ENCODE peak calls at places on chromosomes 3 and 15, in eight cellular contexts. X is fibroblast of mammary gland; C is hypothalamus; S is GM06990; M is DMS79 treated with DMSO at 0.1 percent for 48 hours; U is upper lobe of right lung; Q is uterus; H is stimulated activated CD8-positive, alpha-beta memory T cell treated with anti-CD3 and anti-CD28 coated beads, Interleukin-15, amount 100 ng/mL, for 24 hours. Z is an unnamed sample.

GRCh38 chr3:70021267-70021666 is 21.7 kb downstream of the SAMMSON start:
- DNase-seq in X (no peak), C (no peak), S (no peak), M (no peak), U (no peak), Q (no peak), H (no peak), Z (no peak)

GRCh38 chr15:51726302-51727073 is 11.0 kb downstream of the LYSMD2 start:
- DNase-seq in X (peak; percentile 91), C (no peak), S (peak; percentile 60), M (peak; percentile 27), U (no peak), Q (peak; percentile 71), H (no peak), Z (peak; percentile 92)

GRCh38 chr3:13268961-13269391 is 151.1 kb downstream of the NUP210 start:
- DNase-seq in X (no peak), C (no peak), S (no peak), M (no peak), U (peak; percentile 52), Q (no peak), H (no peak), Z (no peak)

GRCh38 chr15:52301265-52301847 is 5.8 kb upstream of the MYO5C start:
- DNase-seq in X (no peak), C (no peak), S (no peak), M (no peak), U (no peak), Q (no peak), H (no peak), Z (no peak)

GRCh38 chr3:189308594-189308993 is 136.8 kb downstream of the TPRG1 start:
- DNase-seq in X (peak; percentile 5), C (no peak), S (no peak), M (peak; percentile 54), U (no peak), Q (no peak), H (no peak), Z (peak; percentile 65)

GRCh38 chr15:48190932-48191573 is 412 bp upstream of the CTXN2 start:
- DNase-seq in X (peak; percentile 64), C (peak; percentile 6), S (no peak), M (peak; percentile 2), U (peak; percentile 82), Q (peak; percentile 32), H (no peak), Z (peak; percentile 73)

GRCh38 chr3:188975612-188976314 is 196.0 kb upstream of the TPRG1 start:
- DNase-seq in X (no peak), C (no peak), S (no peak), M (peak; percentile 99), U (no peak), Q (no peak), H (no peak), Z (no peak)

GRCh38 chr3:42504334-42505202 is 2.1 kb downstream of the VIPR1 start:
- DNase-seq in X (no peak), C (no peak), S (no peak), M (no peak), U (peak; percentile 40), Q (peak; percentile 0), H (no peak), Z (no peak)

Z was measured in MCF 10A.